ENCODE peak calls at places on chromosomes 7 and 10, in seven cellular contexts. A, P, Y, B, W, G and Q are unnamed samples.

GRCh38 chr10:71131508-71132088 is 80.8 kb upstream of the UNC5B start:
- DNase-seq in A (no peak), P (no peak), Y (no peak), B (no peak), W (no peak), G (no peak), Q (no peak)

GRCh38 chr7:8389898-8390642 is 43.3 kb upstream of the NXPH1 start:
- DNase-seq in A (peak; percentile 88), P (peak; percentile 10), Y (no peak), B (peak; percentile 93), W (peak; percentile 63), G (no peak), Q (no peak)

GRCh38 chr10:24288581-24288980 is 79.6 kb downstream of the KIAA1217 start:
- DNase-seq in A (no peak), P (no peak), Y (no peak), B (no peak), W (no peak), G (no peak), Q (no peak)

GRCh38 chr10:101558671-101559595 is 29.1 kb downstream of the POLL start:
- DNase-seq in A (no peak), P (no peak), Y (no peak), B (no peak), W (no peak), G (no peak), Q (no peak)

GRCh38 chr10:63554666-63555065 is 33.5 kb downstream of the REEP3 start:
- DNase-seq in A (no peak), P (peak; percentile 85), Y (peak; percentile 12), B (no peak), W (no peak), G (peak; percentile 89), Q (peak; percentile 11)

GRCh38 chr7:19558527-19558926 is 150.3 kb downstream of the POLR1F start:
- DNase-seq in A (no peak), P (peak; percentile 64), Y (no peak), B (no peak), W (no peak), G (peak; percentile 74), Q (no peak)

GRCh38 chr7:90119178-90119971 is 34.9 kb upstream of the STEAP1 start:
- DNase-seq in A (peak; percentile 48), P (peak; percentile 44), Y (no peak), B (peak; percentile 55), W (peak; percentile 11), G (no peak), Q (no peak)

GRCh38 chr7:14891289-14891688 is 11.3 kb downstream of the DGKB start:
- DNase-seq in A (peak; percentile 69), P (no peak), Y (no peak), B (no peak), W (no peak), G (no peak), Q (no peak)

GRCh38 chr10:75508814-75509306 is 77.4 kb downstream of the LRMDA start:
- DNase-seq in A (no peak), P (peak; percentile 39), Y (no peak), B (no peak), W (peak; percentile 26), G (no peak), Q (no peak)

GRCh38 chr7:143385891-143386781 is 5.0 kb downstream of the ZYX start:
- DNase-seq in A (no peak), P (peak; percentile 19), Y (no peak), B (no peak), W (no peak), G (no peak), Q (no peak)

GRCh38 chr7:67760971-67761370 is 764.3 kb downstream of the TYW1 start:
- DNase-seq in A (no peak), P (no peak), Y (no peak), B (no peak), W (no peak), G (no peak), Q (no peak)

GRCh38 chr10:44477021-44477420 is 92.1 kb upstream of the CXCL12 start:
- DNase-seq in A (no peak), P (peak; percentile 92), Y (no peak), B (no peak), W (no peak), G (no peak), Q (no peak)

GRCh38 chr7:138886501-138886917 is 88.5 kb upstream of the ATP6V0A4 start:
- DNase-seq in A (peak; percentile 39), P (peak; percentile 74), Y (peak; percentile 77), B (peak; percentile 70), W (peak; percentile 76), G (peak; percentile 88), Q (peak; percentile 92)

GRCh38 chr7:33632322-33632721 is 273.0 kb upstream of the BMPER start:
- DNase-seq in A (peak; percentile 42), P (no peak), Y (no peak), B (no peak), W (no peak), G (no peak), Q (no peak)

GRCh38 chr10:37495415-37495814 is 362.0 kb downstream of the ZNF248 start:
- DNase-seq in A (peak; percentile 9), P (peak; percentile 31), Y (peak; percentile 9), B (no peak), W (no peak), G (peak; percentile 94), Q (peak; percentile 50)

GRCh38 chr7:130207033-130207432 is 627 bp upstream of the SSMEM1 start:
- DNase-seq in A (no peak), P (peak; percentile 28), Y (no peak), B (no peak), W (no peak), G (no peak), Q (no peak)

GRCh38 chr7:36305648-36306047 is 84.0 kb upstream of the ANLN start:
- DNase-seq in A (no peak), P (no peak), Y (no peak), B (no peak), W (no peak), G (no peak), Q (no peak)

GRCh38 chr10:3172446-3173172 is at the start of gene PITRM1:
- DNase-seq in A (peak; percentile 99), P (peak; percentile 99), Y (peak; percentile 98), B (peak; percentile 99), W (peak; percentile 100), G (peak; percentile 90), Q (peak; percentile 99)
- H2AFZ ChIP-seq in A (peak within 1 kb of the TSS; percentile 78), P (peak within 1 kb of the TSS; percentile 68), Y (peak within 1 kb of the TSS; percentile 81), B (peak within 1 kb of the TSS; percentile 93), W (peak within 1 kb of the TSS; percentile 83), G (no peak within 1 kb of the TSS), Q (peak within 1 kb of the TSS; percentile 72)

DNA sequence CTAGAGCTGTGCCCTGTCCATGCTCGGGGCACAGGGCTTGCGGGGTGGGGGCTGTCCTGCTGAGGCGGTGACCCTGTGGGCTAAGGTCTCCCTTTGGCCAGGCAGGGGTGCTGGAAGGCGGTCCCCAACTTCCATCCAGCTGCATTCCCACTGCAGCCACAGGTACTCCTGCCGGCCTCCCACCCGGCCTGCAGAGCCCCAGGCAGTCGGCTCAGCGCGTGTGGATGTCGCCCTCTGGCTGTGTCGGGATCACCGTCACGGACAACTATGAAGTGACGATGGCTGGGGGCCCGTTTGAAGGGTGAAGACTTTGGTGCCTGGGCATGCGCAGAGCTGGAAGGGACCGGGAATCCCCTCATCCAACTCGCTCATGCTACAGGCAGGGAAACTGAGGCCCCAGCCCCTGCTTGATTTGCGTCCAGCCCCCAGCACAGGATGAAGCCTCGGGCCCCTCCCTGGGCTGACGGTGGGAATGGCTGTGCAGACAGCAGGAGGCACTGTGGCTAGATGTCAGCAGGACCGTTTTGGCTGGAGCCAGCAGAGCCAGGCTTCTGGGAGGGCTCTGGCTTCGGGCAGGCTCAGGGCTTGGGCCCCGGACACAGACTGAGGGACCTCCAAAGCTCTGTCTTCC is 2.3 kb upstream of the TMEM184A start:
- DNase-seq in A (no peak), P (no peak), Y (peak; percentile 61), B (peak; percentile 70), W (peak; percentile 56), G (no peak), Q (no peak)
- H3K27ac ChIP-seq in A (no peak overlapping the region), P (no peak overlapping the region), Y (no peak overlapping the region), B (no peak overlapping the region), W (no peak overlapping the region), G (peak overlapping the region; percentile 77), Q (no peak overlapping the region)

GRCh38 chr10:32788359-32788758 is 169.7 kb downstream of the ITGB1 start:
- DNase-seq in A (no peak), P (no peak), Y (no peak), B (no peak), W (peak; percentile 10), G (no peak), Q (no peak)

GRCh38 chr10:32787690-32788284 is 170.2 kb downstream of the ITGB1 start:
- DNase-seq in A (no peak), P (no peak), Y (no peak), B (no peak), W (no peak), G (no peak), Q (no peak)

GRCh38 chr10:32795598-32796183 is 162.3 kb downstream of the ITGB1 start:
- DNase-seq in A (peak; percentile 53), P (peak; percentile 53), Y (peak; percentile 60), B (peak; percentile 70), W (peak; percentile 38), G (peak; percentile 73), Q (peak; percentile 30)

GRCh38 chr10:32790483-32790882 is 167.5 kb downstream of the ITGB1 start:
- DNase-seq in A (no peak), P (peak; percentile 70), Y (no peak), B (no peak), W (no peak), G (no peak), Q (no peak)

DNA sequence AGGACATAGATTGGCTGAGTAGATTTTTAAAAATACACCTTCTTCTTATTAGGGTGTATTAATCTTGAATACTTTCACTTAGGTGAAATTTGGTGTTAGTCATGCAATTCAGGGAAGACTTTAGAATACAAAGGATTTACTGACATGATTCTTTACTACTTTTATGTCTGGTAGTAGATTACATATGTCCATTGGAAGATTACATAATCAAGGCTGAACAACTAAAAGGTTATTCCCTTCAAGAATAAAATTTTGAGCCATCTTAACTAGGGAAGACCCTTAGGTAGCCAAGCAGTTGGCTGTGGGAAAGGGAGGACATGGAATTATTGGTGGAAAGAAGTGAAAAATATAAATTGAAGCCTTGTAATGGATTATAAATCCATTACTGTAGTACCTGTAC is 165.0 kb downstream of the ITGB1 start:
- DNase-seq in A (no peak), P (peak; percentile 8), Y (no peak), B (no peak), W (no peak), G (no peak), Q (no peak)
- TF ChIP-seq EZH2phosphoT487 in A (no peak), P (no peak), Y (no peak), B (no peak), W (no peak), G (no peak), Q (no peak)

GRCh38 chr10:127018766-127019165 is 113.5 kb downstream of the DOCK1 start:
- DNase-seq in A (no peak), P (no peak), Y (no peak), B (no peak), W (no peak), G (no peak), Q (no peak)
- H2AFZ ChIP-seq in A (no peak overlapping the region), P (no peak overlapping the region), Y (no peak overlapping the region), B (no peak overlapping the region), W (no peak overlapping the region), G (no peak overlapping the region), Q (no peak overlapping the region)

GRCh38 chr10:61835069-61835908 is 66.2 kb upstream of the ARID5B start:
- DNase-seq in A (peak; percentile 39), P (peak; percentile 83), Y (peak; percentile 44), B (peak; percentile 75), W (peak; percentile 64), G (peak; percentile 96), Q (peak; percentile 49)
- H3K27ac ChIP-seq in A (no peak overlapping the region), P (peak overlapping the region; percentile 57), Y (no peak overlapping the region), B (no peak overlapping the region), W (peak overlapping the region; percentile 80), G (peak overlapping the region; percentile 66), Q (no peak overlapping the region)